ENCODE peak calls at places on chromosomes 13 and 19, in four cellular contexts. H is activated CD4-positive, alpha-beta T cell treated with anti-CD3 and anti-CD28 coated beads, Interleukin-2, amount 50 U/mL, for 1 hour; T is nephron progenitor cell; E is AG08396. X is an unnamed sample.

GRCh38 chr19:18501351-18501750 is 20.5 kb downstream of the ELL start:
- DNase-seq in H (no peak), T (no peak), E (no peak), X (no peak)

GRCh38 chr13:24747248-24748151 is 16.5 kb upstream of the RNF17 start:
- DNase-seq in H (no peak), T (peak), E (no peak), X (no peak)

GRCh38 chr19:34350161-34350561 is 14.8 kb upstream of the GPI start:
- DNase-seq in H (peak), T (no peak), E (peak), X (peak)

GRCh38 chr19:43395561-43395960 is 19.1 kb upstream of the TEX101 start:
- DNase-seq in H (no peak), T (no peak), E (no peak), X (no peak)

GRCh38 chr19:40006273-40006691 is 9.4 kb downstream of the ZNF546 start:
- DNase-seq in H (no peak), T (no peak), E (peak), X (no peak)

GRCh38 chr19:47444388-47444821 is 25.1 kb upstream of the MEIS3 start:
- DNase-seq in H (peak), T (peak), E (no peak), X (peak)

GRCh38 chr13:113897161-113897560 is 33.3 kb upstream of the GAS6 start:
- DNase-seq in H (no peak), T (no peak), E (peak), X (no peak)

GRCh38 chr13:114338959-114339358 is 24.7 kb downstream of the CHAMP1 start:
- DNase-seq in H (no peak), T (no peak), E (no peak), X (no peak)

GRCh38 chr19:20103091-20103501 is 25.3 kb downstream of the ZNF90 start:
- DNase-seq in H (no peak), T (no peak), E (no peak), X (no peak)

GRCh38 chr19:17393914-17394313 is at the start of gene CCDC194:
- DNase-seq in H (no peak), T (no peak), E (no peak), X (no peak)

GRCh38 chr19:1884291-1884718 is 991 bp downstream of the ABHD17A start:
- DNase-seq in H (peak), T (no peak), E (no peak), X (no peak)

GRCh38 chr13:113652404-113653263 is 5.4 kb downstream of the ATP4B start:
- DNase-seq in H (no peak), T (no peak), E (no peak), X (no peak)

GRCh38 chr13:107867701-107868661 is 347.4 kb downstream of the LIG4 start:
- DNase-seq in H (no peak), T (peak), E (peak), X (no peak)